ENCODE peak calls at places on chromosomes 13 and 19, in seven cellular contexts. One of them, this sample, is unnamed.

GRCh38 chr13:89925107-89925506 is 1422.4 kb upstream of the MIR17HG start:
- DNase-seq in neural progenitor cell: peak; percentile 57
- DNase-seq in astrocyte: peak; percentile 14
- DNase-seq in GM23248: peak; percentile 42
- DNase-seq in adrenal gland: no peak
- DNase-seq in body of pancreas: no peak
- DNase-seq in naive thymus-derived CD4-positive, alpha-beta T cell: no peak
- DNase-seq in this sample: no peak

GRCh38 chr13:101397742-101398141 is 18.6 kb downstream of the NALCN start:
- DNase-seq in neural progenitor cell: no peak
- DNase-seq in astrocyte: peak; percentile 92
- DNase-seq in GM23248: peak; percentile 93
- DNase-seq in adrenal gland: no peak
- DNase-seq in body of pancreas: no peak
- DNase-seq in naive thymus-derived CD4-positive, alpha-beta T cell: no peak
- DNase-seq in this sample: peak; percentile 53

GRCh38 chr19:1073063-1073955 is 6.3 kb downstream of the ARHGAP45 start:
- DNase-seq in neural progenitor cell: no peak
- DNase-seq in astrocyte: no peak
- DNase-seq in GM23248: no peak
- DNase-seq in adrenal gland: no peak
- DNase-seq in body of pancreas: no peak
- DNase-seq in naive thymus-derived CD4-positive, alpha-beta T cell: no peak
- DNase-seq in this sample: no peak

GRCh38 chr13:42405665-42406390 is 133.9 kb downstream of the AKAP11 start:
- DNase-seq in neural progenitor cell: no peak
- DNase-seq in astrocyte: peak; percentile 2
- DNase-seq in GM23248: peak; percentile 44
- DNase-seq in adrenal gland: no peak
- DNase-seq in body of pancreas: no peak
- DNase-seq in naive thymus-derived CD4-positive, alpha-beta T cell: no peak
- DNase-seq in this sample: peak; percentile 85

GRCh38 chr13:76014618-76015315 is 378.6 kb downstream of the LMO7 start:
- DNase-seq in neural progenitor cell: no peak
- DNase-seq in astrocyte: peak; percentile 63
- DNase-seq in GM23248: peak; percentile 57
- DNase-seq in adrenal gland: no peak
- DNase-seq in body of pancreas: peak; percentile 3
- DNase-seq in naive thymus-derived CD4-positive, alpha-beta T cell: no peak
- DNase-seq in this sample: peak; percentile 62

GRCh38 chr13:107835339-107836018 is 379.9 kb downstream of the LIG4 start:
- DNase-seq in neural progenitor cell: no peak
- DNase-seq in astrocyte: peak; percentile 93
- DNase-seq in GM23248: peak; percentile 92
- DNase-seq in adrenal gland: no peak
- DNase-seq in body of pancreas: no peak
- DNase-seq in naive thymus-derived CD4-positive, alpha-beta T cell: no peak
- DNase-seq in this sample: no peak

GRCh38 chr19:32581704-32582164 is 744 bp downstream of the PDCD5 start:
- DNase-seq in neural progenitor cell: peak; percentile 57
- DNase-seq in astrocyte: peak; percentile 47
- DNase-seq in GM23248: peak; percentile 67
- DNase-seq in adrenal gland: peak; percentile 58
- DNase-seq in body of pancreas: peak; percentile 16
- DNase-seq in naive thymus-derived CD4-positive, alpha-beta T cell: no peak
- DNase-seq in this sample: peak; percentile 52

GRCh38 chr19:51094696-51095279 is 12.1 kb upstream of the KLK14 start:
- DNase-seq in neural progenitor cell: peak; percentile 84
- DNase-seq in astrocyte: no peak
- DNase-seq in GM23248: peak; percentile 25
- DNase-seq in adrenal gland: no peak
- DNase-seq in body of pancreas: no peak
- DNase-seq in naive thymus-derived CD4-positive, alpha-beta T cell: no peak
- DNase-seq in this sample: no peak

GRCh38 chr19:1956868-1957492 is 16.0 kb downstream of the CSNK1G2 start:
- DNase-seq in neural progenitor cell: peak; percentile 40
- DNase-seq in astrocyte: no peak
- DNase-seq in GM23248: no peak
- DNase-seq in adrenal gland: peak; percentile 83
- DNase-seq in body of pancreas: no peak
- DNase-seq in naive thymus-derived CD4-positive, alpha-beta T cell: no peak
- DNase-seq in this sample: no peak

GRCh38 chr19:23525265-23525862 is 130.1 kb upstream of the ZNF91 start:
- DNase-seq in neural progenitor cell: no peak
- DNase-seq in astrocyte: no peak
- DNase-seq in GM23248: no peak
- DNase-seq in adrenal gland: no peak
- DNase-seq in body of pancreas: no peak
- DNase-seq in naive thymus-derived CD4-positive, alpha-beta T cell: no peak
- DNase-seq in this sample: no peak

GRCh38 chr19:58474291-58474996 is 1.7 kb upstream of the ZNF446 start:
- DNase-seq in neural progenitor cell: no peak
- DNase-seq in astrocyte: peak; percentile 89
- DNase-seq in GM23248: peak; percentile 56
- DNase-seq in adrenal gland: no peak
- DNase-seq in body of pancreas: no peak
- DNase-seq in naive thymus-derived CD4-positive, alpha-beta T cell: no peak
- DNase-seq in this sample: no peak

GRCh38 chr13:44565881-44566280 is 10.2 kb downstream of the TSC22D1 start:
- DNase-seq in neural progenitor cell: no peak
- DNase-seq in astrocyte: peak; percentile 62
- DNase-seq in GM23248: peak; percentile 30
- DNase-seq in adrenal gland: no peak
- DNase-seq in body of pancreas: no peak
- DNase-seq in naive thymus-derived CD4-positive, alpha-beta T cell: no peak
- DNase-seq in this sample: no peak

GRCh38 chr19:15628236-15629002 is 12.3 kb upstream of the CYP4F3 start:
- DNase-seq in neural progenitor cell: no peak
- DNase-seq in astrocyte: no peak
- DNase-seq in GM23248: no peak
- DNase-seq in adrenal gland: no peak
- DNase-seq in body of pancreas: no peak
- DNase-seq in naive thymus-derived CD4-positive, alpha-beta T cell: no peak
- DNase-seq in this sample: no peak

GRCh38 chr19:6100284-6100915 is 9.9 kb downstream of the RFX2 start:
- DNase-seq in neural progenitor cell: no peak
- DNase-seq in astrocyte: no peak
- DNase-seq in GM23248: no peak
- DNase-seq in adrenal gland: peak; percentile 63
- DNase-seq in body of pancreas: peak; percentile 42
- DNase-seq in naive thymus-derived CD4-positive, alpha-beta T cell: peak; percentile 24
- DNase-seq in this sample: no peak

GRCh38 chr19:16458391-16459128 is 13.2 kb downstream of the EPS15L1 start:
- DNase-seq in neural progenitor cell: no peak
- DNase-seq in astrocyte: no peak
- DNase-seq in GM23248: no peak
- DNase-seq in adrenal gland: no peak
- DNase-seq in body of pancreas: no peak
- DNase-seq in naive thymus-derived CD4-positive, alpha-beta T cell: no peak
- DNase-seq in this sample: no peak

GRCh38 chr19:49210108-49210900 is 52.7 kb downstream of the TRPM4 start:
- DNase-seq in neural progenitor cell: peak; percentile 94
- DNase-seq in astrocyte: no peak
- DNase-seq in GM23248: peak; percentile 55
- DNase-seq in adrenal gland: peak; percentile 73
- DNase-seq in body of pancreas: peak; percentile 89
- DNase-seq in naive thymus-derived CD4-positive, alpha-beta T cell: peak; percentile 22
- DNase-seq in this sample: no peak

GRCh38 chr13:40613192-40613818 is 53.1 kb downstream of the FOXO1 start:
- DNase-seq in neural progenitor cell: no peak
- DNase-seq in astrocyte: no peak
- DNase-seq in GM23248: no peak
- DNase-seq in adrenal gland: peak; percentile 69
- DNase-seq in body of pancreas: peak; percentile 67
- DNase-seq in naive thymus-derived CD4-positive, alpha-beta T cell: peak; percentile 63
- DNase-seq in this sample: no peak

GRCh38 chr13:19185865-19186645 is 4.4 kb upstream of the TUBA3C start:
- DNase-seq in neural progenitor cell: no peak
- DNase-seq in astrocyte: no peak
- DNase-seq in GM23248: no peak
- DNase-seq in adrenal gland: peak; percentile 14
- DNase-seq in body of pancreas: no peak
- DNase-seq in naive thymus-derived CD4-positive, alpha-beta T cell: no peak
- DNase-seq in this sample: no peak

GRCh38 chr19:43605875-43606568 is 5.9 kb upstream of the SRRM5 start:
- DNase-seq in neural progenitor cell: no peak
- DNase-seq in astrocyte: no peak
- DNase-seq in GM23248: no peak
- DNase-seq in adrenal gland: no peak
- DNase-seq in body of pancreas: no peak
- DNase-seq in naive thymus-derived CD4-positive, alpha-beta T cell: no peak
- DNase-seq in this sample: no peak

GRCh38 chr19:20165971-20166592 is 932 bp upstream of the ZNF486 start:
- DNase-seq in neural progenitor cell: no peak
- DNase-seq in astrocyte: no peak
- DNase-seq in GM23248: no peak
- DNase-seq in adrenal gland: no peak
- DNase-seq in body of pancreas: peak; percentile 28
- DNase-seq in naive thymus-derived CD4-positive, alpha-beta T cell: no peak
- DNase-seq in this sample: peak; percentile 4

GRCh38 chr19:14775855-14776254 is 2.5 kb downstream of the ADGRE2 start:
- DNase-seq in neural progenitor cell: no peak
- DNase-seq in astrocyte: no peak
- DNase-seq in GM23248: no peak
- DNase-seq in adrenal gland: no peak
- DNase-seq in body of pancreas: no peak
- DNase-seq in naive thymus-derived CD4-positive, alpha-beta T cell: no peak
- DNase-seq in this sample: peak; percentile 1

GRCh38 chr19:43675269-43675879 is 5.4 kb upstream of the PLAUR start:
- DNase-seq in neural progenitor cell: no peak
- DNase-seq in astrocyte: peak; percentile 54
- DNase-seq in GM23248: peak; percentile 70
- DNase-seq in adrenal gland: no peak
- DNase-seq in body of pancreas: peak; percentile 73
- DNase-seq in naive thymus-derived CD4-positive, alpha-beta T cell: no peak
- DNase-seq in this sample: peak; percentile 100

GRCh38 chr13:113758651-113759524 is at the start of gene TMEM255B:
- DNase-seq in neural progenitor cell: peak; percentile 91
- DNase-seq in astrocyte: peak; percentile 30
- DNase-seq in GM23248: peak; percentile 84
- DNase-seq in adrenal gland: peak; percentile 88
- DNase-seq in body of pancreas: peak; percentile 83
- DNase-seq in naive thymus-derived CD4-positive, alpha-beta T cell: peak; percentile 35
- DNase-seq in this sample: no peak

GRCh38 chr13:24032252-24032651 is 128.3 kb upstream of the SPATA13 start:
- DNase-seq in neural progenitor cell: no peak
- DNase-seq in astrocyte: peak; percentile 94
- DNase-seq in GM23248: peak; percentile 82
- DNase-seq in adrenal gland: no peak
- DNase-seq in body of pancreas: no peak
- DNase-seq in naive thymus-derived CD4-positive, alpha-beta T cell: no peak
- DNase-seq in this sample: no peak

GRCh38 chr13:64289702-64290101 is 2874.1 kb upstream of the PCDH20 start:
- DNase-seq in neural progenitor cell: no peak
- DNase-seq in astrocyte: no peak
- DNase-seq in GM23248: no peak
- DNase-seq in adrenal gland: no peak
- DNase-seq in body of pancreas: no peak
- DNase-seq in naive thymus-derived CD4-positive, alpha-beta T cell: no peak
- DNase-seq in this sample: no peak

GRCh38 chr13:50071399-50071798 is 56.2 kb downstream of the KCNRG start:
- DNase-seq in neural progenitor cell: no peak
- DNase-seq in astrocyte: no peak
- DNase-seq in GM23248: no peak
- DNase-seq in adrenal gland: no peak
- DNase-seq in body of pancreas: no peak
- DNase-seq in naive thymus-derived CD4-positive, alpha-beta T cell: no peak
- DNase-seq in this sample: no peak
- H3K27ac ChIP-seq in neural progenitor cell: no peak overlapping the region
- H3K27ac ChIP-seq in astrocyte: no peak overlapping the region
- H3K27ac ChIP-seq in GM23248: no peak overlapping the region
- H3K27ac ChIP-seq in adrenal gland: no peak overlapping the region
- H3K27ac ChIP-seq in body of pancreas: peak overlapping the region; percentile 15
- H3K27ac ChIP-seq in naive thymus-derived CD4-positive, alpha-beta T cell: no peak overlapping the region
- H3K27ac ChIP-seq in this sample: no peak overlapping the region

GRCh38 chr13:110240352-110240751 is 66.6 kb downstream of the COL4A1 start:
- DNase-seq in neural progenitor cell: no peak
- DNase-seq in astrocyte: no peak
- DNase-seq in GM23248: no peak
- DNase-seq in adrenal gland: peak; percentile 54
- DNase-seq in body of pancreas: no peak
- DNase-seq in naive thymus-derived CD4-positive, alpha-beta T cell: no peak
- DNase-seq in this sample: no peak

GRCh38 chr13:110239280-110240120 is 67.5 kb downstream of the COL4A1 start:
- DNase-seq in neural progenitor cell: no peak
- DNase-seq in astrocyte: no peak
- DNase-seq in GM23248: peak; percentile 16
- DNase-seq in adrenal gland: no peak
- DNase-seq in body of pancreas: no peak
- DNase-seq in naive thymus-derived CD4-positive, alpha-beta T cell: no peak
- DNase-seq in this sample: no peak

GRCh38 chr13:110237895-110238294 is 69.1 kb downstream of the COL4A1 start:
- DNase-seq in neural progenitor cell: no peak
- DNase-seq in astrocyte: no peak
- DNase-seq in GM23248: no peak
- DNase-seq in adrenal gland: no peak
- DNase-seq in body of pancreas: no peak
- DNase-seq in naive thymus-derived CD4-positive, alpha-beta T cell: no peak
- DNase-seq in this sample: no peak

GRCh38 chr13:110236831-110237261 is 70.1 kb downstream of the COL4A1 start:
- DNase-seq in neural progenitor cell: no peak
- DNase-seq in astrocyte: no peak
- DNase-seq in GM23248: no peak
- DNase-seq in adrenal gland: peak; percentile 58
- DNase-seq in body of pancreas: no peak
- DNase-seq in naive thymus-derived CD4-positive, alpha-beta T cell: no peak
- DNase-seq in this sample: no peak

DNA sequence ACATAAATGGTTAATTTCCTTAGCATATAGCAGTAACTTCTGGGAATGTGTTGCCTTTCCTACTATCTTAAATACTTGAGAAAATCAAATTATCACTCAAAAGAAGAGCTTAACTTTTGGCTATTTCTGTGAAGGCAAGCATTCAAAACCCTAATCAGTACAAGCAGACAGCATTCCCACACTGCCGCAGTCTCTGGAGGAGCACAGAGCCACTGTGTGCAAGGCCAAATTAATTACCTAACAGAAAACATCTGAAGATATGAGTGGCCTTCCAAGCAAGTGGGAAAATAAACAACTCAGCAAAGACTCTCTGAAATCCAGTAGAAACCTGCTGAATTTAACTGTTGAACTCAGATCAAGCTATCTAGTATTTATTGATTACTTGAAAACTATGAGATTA is 68.2 kb downstream of the COL4A1 start:
- DNase-seq in neural progenitor cell: no peak
- DNase-seq in astrocyte: no peak
- DNase-seq in GM23248: peak; percentile 37
- DNase-seq in adrenal gland: peak; percentile 53
- DNase-seq in body of pancreas: no peak
- DNase-seq in naive thymus-derived CD4-positive, alpha-beta T cell: no peak
- DNase-seq in this sample: no peak
- H3K4me1 ChIP-seq in neural progenitor cell: no peaks in the 10 kb centered on the region
- H3K4me1 ChIP-seq in astrocyte: peaks cover under 1% of the 10 kb centered on the region
- H3K4me1 ChIP-seq in GM23248: peaks cover 4% of the 10 kb centered on the region
- H3K4me1 ChIP-seq in adrenal gland: peaks cover 27% of the 10 kb centered on the region
- H3K4me1 ChIP-seq in body of pancreas: peaks cover 18% of the 10 kb centered on the region
- H3K4me1 ChIP-seq in naive thymus-derived CD4-positive, alpha-beta T cell: no peaks in the 10 kb centered on the region
- H3K4me1 ChIP-seq in this sample: no peaks in the 10 kb centered on the region

GRCh38 chr13:51585234-51585672 is 991 bp downstream of the WDFY2 start:
- DNase-seq in neural progenitor cell: no peak
- DNase-seq in astrocyte: no peak
- DNase-seq in GM23248: peak; percentile 55
- DNase-seq in adrenal gland: no peak
- DNase-seq in body of pancreas: peak; percentile 13
- DNase-seq in naive thymus-derived CD4-positive, alpha-beta T cell: no peak
- DNase-seq in this sample: no peak
- H3K27ac ChIP-seq in neural progenitor cell: no peak overlapping the region
- H3K27ac ChIP-seq in astrocyte: peak overlapping the region; percentile 68
- H3K27ac ChIP-seq in GM23248: peak overlapping the region; percentile 82
- H3K27ac ChIP-seq in adrenal gland: peak overlapping the region; percentile 68
- H3K27ac ChIP-seq in body of pancreas: peak overlapping the region; percentile 84
- H3K27ac ChIP-seq in naive thymus-derived CD4-positive, alpha-beta T cell: peak overlapping the region; percentile 88
- H3K27ac ChIP-seq in this sample: peak overlapping the region; percentile 74

GRCh38 chr13:79404361-79404760 is 1.7 kb downstream of the RBM26 start:
- DNase-seq in neural progenitor cell: peak; percentile 15
- DNase-seq in astrocyte: no peak
- DNase-seq in GM23248: no peak
- DNase-seq in adrenal gland: no peak
- DNase-seq in body of pancreas: no peak
- DNase-seq in naive thymus-derived CD4-positive, alpha-beta T cell: no peak
- DNase-seq in this sample: no peak
- H3K4me1 ChIP-seq in neural progenitor cell: peaks cover 53% of the 10 kb centered on the region
- H3K4me1 ChIP-seq in astrocyte: peaks cover 23% of the 10 kb centered on the region
- H3K4me1 ChIP-seq in GM23248: peaks cover 30% of the 10 kb centered on the region
- H3K4me1 ChIP-seq in adrenal gland: peaks cover 64% of the 10 kb centered on the region
- H3K4me1 ChIP-seq in body of pancreas: peaks cover 58% of the 10 kb centered on the region
- H3K4me1 ChIP-seq in naive thymus-derived CD4-positive, alpha-beta T cell: peaks cover 41% of the 10 kb centered on the region
- H3K4me1 ChIP-seq in this sample: peaks cover 24% of the 10 kb centered on the region

This sample was measured in foreskin keratinocyte.